ENCODE peak calls at places on chromosomes 16 and 17, in six cellular contexts. J is A549, N is gastrocnemius medialis, U is pancreas, K is AG04449, C is lung. Q is an unnamed sample.

GRCh38 chr17:2283302-2283701 is 20.3 kb downstream of the SMG6 start:
- DNase-seq in N (no peak), U (no peak), J (no peak), C (no peak), K (no peak), Q (no peak)

GRCh38 chr17:28499684-28500357 is 6.3 kb upstream of the FOXN1 start:
- DNase-seq in C (no peak), J (no peak), U (no peak), K (no peak), N (no peak), Q (no peak)

GRCh38 chr17:2485543-2485942 is 26.1 kb downstream of the METTL16 start:
- DNase-seq in N (no peak), C (no peak), U (no peak), K (no peak), J (peak), Q (peak)

GRCh38 chr16:55498101-55498500 is 10.8 kb upstream of the LPCAT2 start:
- DNase-seq in J (no peak), K (no peak), U (no peak), N (no peak), C (peak), Q (no peak)

GRCh38 chr16:35102780-35103403 is 1643.5 kb downstream of the TP53TG3F start:
- DNase-seq in C (no peak), K (no peak), N (no peak), J (peak), U (no peak), Q (peak)

GRCh38 chr17:18033442-18034099 is 5.4 kb downstream of the ATPAF2 start:
- DNase-seq in U (no peak), K (peak), C (peak), N (peak), J (peak), Q (peak)

GRCh38 chr16:66344533-66345145 is 21.9 kb upstream of the CDH5 start:
- DNase-seq in C (no peak), J (peak), U (no peak), N (no peak), K (no peak), Q (peak)

GRCh38 chr17:72390675-72391501 is 270.1 kb downstream of the SOX9 start:
- DNase-seq in U (no peak), C (no peak), N (no peak), K (no peak), J (peak), Q (peak)

GRCh38 chr16:65781855-65782254 is 584.6 kb upstream of the CDH5 start:
- DNase-seq in C (no peak), N (no peak), K (no peak), U (no peak), J (no peak), Q (no peak)

GRCh38 chr16:54750249-54750648 is 180.4 kb upstream of the IRX5 start:
- DNase-seq in N (no peak), C (no peak), U (no peak), J (no peak), K (no peak), Q (no peak)

GRCh38 chr16:2142942-2143868 is 5.2 kb upstream of the RAB26 start:
- DNase-seq in N (no peak), U (no peak), K (no peak), C (no peak), J (no peak), Q (peak)

GRCh38 chr17:63940584-63940983 is 8.5 kb upstream of the CD79B start:
- DNase-seq in N (no peak), K (no peak), C (no peak), J (no peak), U (peak), Q (no peak)

GRCh38 chr16:55494994-55495421 is 13.9 kb upstream of the LPCAT2 start:
- DNase-seq in K (peak), N (no peak), J (peak), U (no peak), C (peak), Q (peak)

GRCh38 chr16:84838383-84838948 is 18.7 kb downstream of the CRISPLD2 start:
- DNase-seq in J (no peak), N (no peak), U (no peak), C (no peak), K (no peak), Q (no peak)

GRCh38 chr16:1003551-1004347 is 22.2 kb downstream of the SOX8 start:
- DNase-seq in K (no peak), J (no peak), C (no peak), U (no peak), N (no peak), Q (no peak)

GRCh38 chr17:47252766-47253512 is 688 bp upstream of the ITGB3 start:
- DNase-seq in J (no peak), K (no peak), N (no peak), C (no peak), U (no peak), Q (no peak)

GRCh38 chr17:2138768-2139167 is 83.9 kb downstream of the HIC1 start:
- DNase-seq in K (no peak), C (no peak), N (peak), J (no peak), U (no peak), Q (no peak)

GRCh38 chr17:45666641-45667040 is 117.5 kb upstream of the CRHR1 start:
- DNase-seq in K (no peak), C (no peak), N (no peak), U (no peak), J (no peak), Q (no peak)

GRCh38 chr17:19992803-19993713 is 15.4 kb upstream of the AKAP10 start:
- DNase-seq in K (peak), N (peak), C (peak), J (peak), U (peak), Q (peak)
- H3K4me3 ChIP-seq in K (no peak), N (no peak), C (no peak), J (peak), U (no peak), Q (no peak)

GRCh38 chr16:27928542-27928941 is 135.0 kb downstream of the GSG1L start:
- DNase-seq in J (no peak), K (no peak), N (no peak), U (no peak), C (no peak), Q (no peak)
- TF ChIP-seq CTCF in J (no peak), K (no peak), N (no peak), U (no peak), C (no peak), Q (no peak)

DNA sequence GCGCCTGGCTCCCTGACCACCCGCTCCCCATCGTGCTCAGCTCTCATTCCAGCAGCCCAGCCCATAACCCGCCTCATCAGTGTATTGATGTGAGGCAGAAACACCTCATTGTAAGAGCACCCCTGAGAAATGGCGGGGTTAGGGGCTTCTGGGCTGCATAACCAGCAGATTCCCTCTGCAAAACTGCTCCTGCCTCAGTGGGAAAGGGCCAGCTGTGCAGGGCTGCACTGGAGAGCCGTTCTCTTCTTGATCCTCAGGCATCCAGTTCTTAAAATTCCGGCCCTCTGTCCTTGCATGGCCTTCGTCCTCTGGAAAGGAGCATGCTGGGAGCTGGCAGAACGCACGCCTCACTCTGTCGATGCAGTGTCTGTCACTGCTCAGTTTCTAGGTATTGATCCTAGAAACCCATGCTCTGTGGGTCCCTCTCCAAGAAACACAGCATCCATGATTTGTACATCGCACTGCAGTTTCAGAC is 113.8 kb upstream of the CHMP6 start:
- DNase-seq in J (no peak), U (no peak), K (no peak), C (no peak), N (no peak), Q (no peak)
- H3K4me3 ChIP-seq in J (no peak), U (no peak), K (no peak), C (no peak), N (no peak), Q (no peak)

GRCh38 chr16:51146256-51146924 is 4.7 kb downstream of the SALL1 start:
- DNase-seq in U (no peak), J (no peak), K (no peak), N (no peak), C (no peak), Q (no peak)
- TF ChIP-seq CTCF in U (no peak), J (no peak), K (peak), N (no peak), C (no peak), Q (peak)

GRCh38 chr17:81902023-81902652 is at the start of gene NPB:
- DNase-seq in N (no peak), C (no peak), J (no peak), K (no peak), U (peak), Q (no peak)
- H3K4me3 ChIP-seq in N (no peak), C (no peak), J (no peak), K (peak), U (no peak), Q (no peak)

DNA sequence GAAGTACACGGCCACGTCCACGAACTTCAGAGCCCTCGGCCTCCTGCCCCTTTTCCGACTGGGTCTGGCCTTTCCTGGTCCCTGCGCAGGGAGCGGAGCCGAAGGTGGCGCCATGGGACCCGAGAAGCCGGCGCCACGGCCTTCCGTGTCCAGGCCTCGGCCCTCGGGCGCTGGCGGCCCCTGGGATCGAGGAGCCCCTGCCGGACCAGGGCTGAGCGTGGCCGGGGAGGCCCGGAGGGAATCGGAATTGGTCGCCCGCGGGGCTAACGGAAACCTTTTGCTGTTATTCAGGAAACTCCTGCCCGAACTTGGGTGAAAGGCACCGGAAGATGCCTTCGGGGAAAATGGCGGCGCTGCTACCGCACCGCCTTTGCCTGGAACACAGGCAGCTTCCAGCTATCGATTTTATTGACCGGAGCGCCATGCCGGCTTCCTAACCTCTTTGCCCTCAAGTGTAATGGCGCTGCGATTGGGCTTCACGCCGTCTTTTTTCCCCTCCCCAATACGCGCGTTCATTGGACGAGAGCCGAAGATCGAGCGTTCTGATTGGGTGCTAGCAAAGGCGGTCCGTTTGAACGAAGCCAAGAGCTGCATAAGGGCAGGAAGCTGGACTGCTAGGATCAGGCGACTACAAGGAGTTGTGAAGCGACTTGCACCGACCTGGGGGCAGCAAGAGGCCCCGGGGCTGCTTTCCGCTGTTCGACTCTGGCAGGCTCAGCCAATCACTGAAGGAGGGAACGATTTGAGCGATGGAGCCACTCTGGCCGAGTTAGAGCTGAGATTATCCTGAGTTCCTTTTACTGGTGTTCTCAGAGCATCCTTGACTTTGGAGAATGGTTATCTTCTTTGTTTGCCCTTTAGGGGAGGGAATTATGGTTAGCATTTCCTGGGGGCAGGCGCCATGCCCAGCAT is at the start of gene ZNF689:
- DNase-seq in N (peak), U (peak), C (peak), J (peak), K (peak), Q (peak)
- TF ChIP-seq CTCF in N (no peak), U (no peak), C (no peak), J (no peak), K (no peak), Q (peak)

Q was measured in epithelial cell of esophagus.